ENCODE peak calls at places on chromosomes 11 and 22, in eight cellular contexts. O is CD4-positive, alpha-beta T cell; V is kidney epithelial cell; K is GM23338; U is AG08395; H is brain microvascular endothelial cell; E is NCI-H187 treated with DMSO at 0.1 percent for 48 hours; M is astrocyte of the cerebellum. S is an unnamed sample.

GRCh38 chr11:118947999-118948398 is 8.1 kb upstream of the UPK2 start:
- DNase-seq in M (no peak), U (no peak), O (no peak), E (no peak), H (no peak), V (no peak), K (no peak), S (no peak)

GRCh38 chr22:42937164-42937854 is 77.6 kb downstream of the PACSIN2 start:
- DNase-seq in H (peak), M (peak), K (no peak), O (no peak), V (no peak), U (peak), E (no peak), S (no peak)

GRCh38 chr11:71309611-71310010 is 57.2 kb upstream of the SHANK2 start:
- DNase-seq in E (no peak), K (no peak), H (no peak), U (no peak), M (no peak), O (no peak), V (no peak), S (no peak)

GRCh38 chr11:64803846-64804345 is 882 bp upstream of the MAP4K2 start:
- DNase-seq in O (no peak), E (no peak), V (no peak), K (peak), M (no peak), U (no peak), H (no peak), S (no peak)

GRCh38 chr22:49332691-49333090 is 495.0 kb downstream of the BRD1 start:
- DNase-seq in M (no peak), V (no peak), E (no peak), U (no peak), O (no peak), K (no peak), H (no peak), S (no peak)

GRCh38 chr22:31776231-31776630 is 22.4 kb downstream of the DEPDC5 start:
- DNase-seq in H (no peak), M (no peak), E (no peak), U (no peak), V (no peak), K (no peak), O (no peak), S (no peak)

GRCh38 chr11:36609383-36609782 is 11.3 kb upstream of the RAG2 start:
- DNase-seq in O (no peak), M (no peak), K (no peak), H (no peak), U (no peak), V (no peak), E (no peak), S (no peak)

GRCh38 chr11:877565-877964 is 33.0 kb downstream of the CHID1 start:
- DNase-seq in K (peak), O (no peak), H (no peak), V (no peak), M (no peak), E (no peak), U (no peak), S (no peak)

GRCh38 chr11:124791626-124792341 is 8.4 kb downstream of the MSANTD2 start:
- DNase-seq in E (no peak), M (no peak), V (no peak), O (no peak), H (no peak), U (no peak), K (no peak), S (no peak)

GRCh38 chr11:132784441-132784840 is 747.9 kb downstream of the OPCML start:
- DNase-seq in K (no peak), E (no peak), M (peak), U (peak), O (no peak), V (no peak), H (peak), S (no peak)

GRCh38 chr22:44358723-44359440 is 46.1 kb upstream of the SHISAL1 start:
- DNase-seq in M (no peak), V (no peak), O (no peak), K (no peak), H (no peak), U (no peak), E (no peak), S (no peak)

S was measured in midbrain.